ENCODE peak calls at places on chromosome 16, in seven cellular contexts. V, Q, M, R, I, C and U are unnamed samples.

GRCh38 chr16:74297296-74297665 is 667 bp downstream of the PSMD7 start:
- DNase-seq in V (peak; percentile 43), C (no peak), R (no peak), Q (no peak), I (no peak), M (no peak), U (no peak)

GRCh38 chr16:1656808-1657617 is 21.1 kb upstream of the JPT2 start:
- DNase-seq in I (no peak), R (no peak), V (no peak), C (peak; percentile 79), Q (no peak), M (no peak), U (no peak)

GRCh38 chr16:87431926-87432325 is 39.8 kb downstream of the MAP1LC3B start:
- DNase-seq in V (no peak), M (no peak), I (no peak), R (peak; percentile 28), Q (no peak), C (no peak), U (no peak)

GRCh38 chr16:6165330-6165984 is 1067.9 kb upstream of the EEF2KMT start:
- DNase-seq in I (no peak), C (no peak), V (no peak), R (no peak), M (no peak), Q (no peak), U (no peak)

GRCh38 chr16:62213763-62214162 is 177.5 kb upstream of the CDH8 start:
- DNase-seq in R (no peak), I (no peak), M (no peak), V (no peak), Q (peak; percentile 30), C (no peak), U (no peak)

GRCh38 chr16:76535-77272 is 1.3 kb upstream of the MPG start:
- DNase-seq in V (peak; percentile 59), C (peak; percentile 92), R (no peak), Q (peak; percentile 7), M (no peak), I (no peak), U (peak; percentile 25)

GRCh38 chr16:58773870-58774269 is 39.8 kb upstream of the GOT2 start:
- DNase-seq in M (no peak), Q (no peak), R (no peak), V (no peak), C (no peak), I (no peak), U (no peak)

GRCh38 chr16:5490499-5490898 is 392.9 kb upstream of the EEF2KMT start:
- DNase-seq in Q (peak; percentile 28), C (no peak), R (no peak), M (no peak), I (no peak), V (peak; percentile 37), U (peak; percentile 5)

GRCh38 chr16:54165174-54165911 is 121.2 kb downstream of the IRX3 start:
- DNase-seq in C (no peak), R (no peak), Q (no peak), V (no peak), M (no peak), I (no peak), U (no peak)

GRCh38 chr16:20620003-20620402 is 43.8 kb upstream of the ACSM2B start:
- DNase-seq in M (no peak), I (no peak), R (no peak), Q (no peak), C (no peak), V (no peak), U (no peak)

GRCh38 chr16:68417711-68418301 is 30.5 kb downstream of the SMPD3 start:
- DNase-seq in Q (no peak), M (peak; percentile 85), V (peak; percentile 79), C (no peak), R (no peak), I (peak; percentile 22), U (no peak)

GRCh38 chr16:29975811-29976511 is 2.3 kb downstream of the TAOK2 start:
- DNase-seq in R (no peak), Q (no peak), V (no peak), M (no peak), C (no peak), I (no peak), U (no peak)

GRCh38 chr16:86120201-86120981 is 221.4 kb downstream of the IRF8 start:
- DNase-seq in R (no peak), I (no peak), V (no peak), M (no peak), C (no peak), Q (no peak), U (no peak)

GRCh38 chr16:72554935-72555334 is 383.0 kb upstream of the PMFBP1 start:
- DNase-seq in R (no peak), C (no peak), I (no peak), Q (no peak), V (no peak), M (no peak), U (no peak)

GRCh38 chr16:50841081-50841886 is 99.4 kb downstream of the CYLD start:
- DNase-seq in C (no peak), R (no peak), V (no peak), Q (no peak), I (no peak), M (peak; percentile 22), U (peak; percentile 0)

GRCh38 chr16:17470871-17471744 is at the start of gene XYLT1:
- DNase-seq in Q (no peak), R (peak; percentile 14), M (peak; percentile 47), I (no peak), V (peak; percentile 50), C (peak; percentile 77), U (peak; percentile 69)

GRCh38 chr16:1637526-1637925 is 25.4 kb downstream of the CRAMP1 start:
- DNase-seq in I (no peak), V (no peak), Q (no peak), C (no peak), M (no peak), R (no peak), U (no peak)

GRCh38 chr16:61555718-61556441 is 480.4 kb downstream of the CDH8 start:
- DNase-seq in C (peak; percentile 48), M (no peak), R (no peak), V (no peak), I (no peak), Q (no peak), U (no peak)

GRCh38 chr16:27374794-27375499 is 27.0 kb upstream of the IL21R start:
- DNase-seq in V (peak; percentile 76), Q (no peak), I (no peak), R (peak; percentile 34), C (no peak), M (no peak), U (peak; percentile 19)